ENCODE peak calls at places on chromosomes 7 and 10, in nine cellular contexts. J is BJ, T is cardiac muscle cell, D is astrocyte of the spinal cord, K is heart right ventricle, X is PC-3, P is fibroblast of pulmonary artery, C is PC-9, M is B cell. F is an unnamed sample.

GRCh38 chr7:43629857-43630256 is 46.9 kb downstream of the STK17A start:
- DNase-seq in D (no peak), K (no peak), M (no peak), C (no peak), X (no peak), J (no peak), P (no peak), T (no peak), F (no peak)

GRCh38 chr7:37282927-37283326 is 165.7 kb downstream of the ELMO1 start:
- DNase-seq in M (no peak), T (no peak), D (no peak), C (no peak), P (no peak), X (no peak), K (no peak), J (no peak), F (no peak)

GRCh38 chr7:83559887-83560286 is 89.1 kb downstream of the SEMA3E start:
- DNase-seq in K (no peak), J (no peak), M (no peak), P (no peak), T (no peak), D (no peak), C (no peak), X (no peak), F (no peak)

GRCh38 chr10:58291538-58292174 is 22.7 kb downstream of the CISD1 start:
- DNase-seq in X (peak), D (peak), P (peak), T (peak), K (no peak), C (peak), J (no peak), M (peak), F (peak)

GRCh38 chr7:130141858-130142653 is 63.1 kb downstream of the TMEM209 start:
- DNase-seq in T (no peak), P (no peak), K (no peak), C (no peak), X (no peak), J (no peak), D (no peak), M (no peak), F (no peak)

GRCh38 chr10:27748586-27748985 is 3.0 kb upstream of the MKX start:
- DNase-seq in D (no peak), T (no peak), C (no peak), J (no peak), X (no peak), K (no peak), M (no peak), P (no peak), F (no peak)

GRCh38 chr10:71999360-72000072 is 35.3 kb downstream of the CHST3 start:
- DNase-seq in J (peak), D (peak), P (peak), X (no peak), K (peak), M (peak), T (no peak), C (no peak), F (peak)

GRCh38 chr10:1631282-1631681 is 106.0 kb downstream of the ADARB2 start:
- DNase-seq in X (no peak), M (no peak), D (no peak), J (no peak), P (no peak), T (no peak), K (no peak), C (no peak), F (peak)

GRCh38 chr7:157572622-157573021 is 235.8 kb downstream of the DNAJB6 start:
- DNase-seq in C (no peak), X (no peak), D (no peak), T (no peak), M (no peak), P (no peak), K (no peak), J (no peak), F (no peak)

GRCh38 chr10:91887075-91887899 is 22.0 kb downstream of the FGFBP3 start:
- DNase-seq in C (no peak), P (peak), X (no peak), J (no peak), M (peak), K (no peak), T (peak), D (peak), F (no peak)

GRCh38 chr10:117420768-117421167 is 45.5 kb upstream of the PDZD8 start:
- DNase-seq in C (no peak), K (no peak), J (no peak), X (no peak), M (no peak), T (no peak), D (no peak), P (no peak), F (no peak)

GRCh38 chr10:90222372-90222771 is 521.0 kb downstream of the KIF20B start:
- DNase-seq in P (peak), C (peak), K (no peak), T (no peak), X (peak), M (no peak), D (peak), J (peak), F (peak)

GRCh38 chr7:1251796-1252542 is 19.3 kb downstream of the UNCX start:
- DNase-seq in X (no peak), J (no peak), T (no peak), M (no peak), D (no peak), P (no peak), C (no peak), K (no peak), F (no peak)

GRCh38 chr10:1287493-1288480 is 231.6 kb downstream of the WDR37 start:
- DNase-seq in K (no peak), X (no peak), P (no peak), J (no peak), M (no peak), T (no peak), D (no peak), C (no peak), F (peak)

GRCh38 chr10:23095966-23096813 is 811 bp downstream of the MSRB2 start:
- DNase-seq in X (no peak), M (peak), P (peak), D (peak), J (no peak), T (peak), K (peak), C (peak), F (peak)

GRCh38 chr10:98463022-98463421 is 16.3 kb upstream of the HPS1 start:
- DNase-seq in X (no peak), T (no peak), J (no peak), M (no peak), P (no peak), D (no peak), C (no peak), K (no peak), F (no peak)

GRCh38 chr7:132193898-132194297 is 382.4 kb downstream of the PLXNA4 start:
- DNase-seq in M (no peak), C (no peak), J (no peak), D (no peak), P (no peak), T (no peak), K (no peak), X (no peak), F (no peak)

GRCh38 chr7:31493714-31494181 is 20.1 kb upstream of the ITPRID1 start:
- DNase-seq in C (peak), X (peak), D (no peak), P (peak), K (no peak), M (no peak), J (no peak), T (no peak), F (no peak)

GRCh38 chr7:107860981-107861652 is 29.9 kb upstream of the DLD start:
- DNase-seq in J (peak), D (peak), P (peak), X (no peak), M (no peak), C (no peak), T (no peak), K (no peak), F (peak)

GRCh38 chr10:92594194-92594593 is 1.3 kb downstream of the KIF11 start:
- DNase-seq in T (no peak), M (no peak), C (no peak), P (no peak), X (peak), D (no peak), K (no peak), J (no peak), F (no peak)

GRCh38 chr10:80090120-80090519 is 11.7 kb downstream of the TMEM254 start:
- DNase-seq in T (no peak), M (no peak), D (no peak), K (no peak), X (no peak), C (no peak), J (no peak), P (no peak), F (no peak)

GRCh38 chr7:46812047-46812672 is 769.8 kb downstream of the TNS3 start:
- DNase-seq in D (no peak), T (no peak), C (no peak), X (no peak), M (no peak), P (peak), J (no peak), K (no peak), F (no peak)

GRCh38 chr7:110646814-110647213 is 444.1 kb upstream of the LRRN3 start:
- DNase-seq in T (peak), C (no peak), P (no peak), X (no peak), M (no peak), D (no peak), K (no peak), J (no peak), F (no peak)

GRCh38 chr10:30897045-30897444 is 134.6 kb downstream of the ZNF438 start:
- DNase-seq in X (no peak), C (no peak), D (no peak), T (no peak), M (no peak), K (no peak), P (no peak), J (no peak), F (no peak)

GRCh38 chr10:3852147-3852904 is 67.3 kb upstream of the KLF6 start:
- DNase-seq in D (peak), P (peak), K (peak), M (no peak), C (peak), J (peak), X (peak), T (no peak), F (peak)

GRCh38 chr10:125423569-125423968 is 259.4 kb downstream of the TEX36 start:
- DNase-seq in T (no peak), M (no peak), D (no peak), C (no peak), J (no peak), K (no peak), P (no peak), X (no peak), F (no peak)

GRCh38 chr7:116776610-116777289 is 85.6 kb upstream of the CAPZA2 start:
- DNase-seq in T (no peak), D (peak), M (no peak), P (peak), J (peak), C (peak), K (no peak), X (peak), F (peak)

GRCh38 chr7:7157177-7157886 is 25.0 kb upstream of the C1GALT1 start:
- DNase-seq in T (no peak), X (peak), P (peak), K (no peak), C (peak), M (peak), D (peak), J (peak), F (peak)

GRCh38 chr10:13904053-13904452 is 317.3 kb downstream of the PRPF18 start:
- DNase-seq in X (no peak), J (no peak), C (no peak), D (no peak), P (no peak), T (peak), M (no peak), K (no peak), F (no peak)

GRCh38 chr7:74606101-74606908 is 51.2 kb upstream of the GTF2I start:
- DNase-seq in K (peak), D (no peak), X (peak), T (peak), J (no peak), P (no peak), M (peak), C (peak), F (peak)

GRCh38 chr7:18109762-18110161 is 82.1 kb upstream of the PRPS1L1 start:
- DNase-seq in K (no peak), M (no peak), J (no peak), X (peak), T (no peak), D (peak), C (no peak), P (peak), F (no peak)

GRCh38 chr10:33347227-33347626 is 12.8 kb upstream of the NRP1 start:
- DNase-seq in T (no peak), C (no peak), J (no peak), D (peak), K (no peak), X (peak), M (no peak), P (peak), F (peak)

GRCh38 chr10:58512470-58513188 is at the start of gene BICC1:
- DNase-seq in D (peak), C (no peak), J (no peak), T (peak), K (peak), M (peak), X (peak), P (peak), F (peak)

GRCh38 chr7:93813514-93813913 is 77.0 kb downstream of the TFPI2 start:
- DNase-seq in T (no peak), C (no peak), M (no peak), K (no peak), J (no peak), X (no peak), D (no peak), P (no peak), F (no peak)

GRCh38 chr7:78794101-78794500 is 659.4 kb downstream of the MAGI2 start:
- DNase-seq in K (no peak), P (peak), J (no peak), M (no peak), X (no peak), T (no peak), D (no peak), C (no peak), F (no peak)

GRCh38 chr7:78792624-78793023 is 660.8 kb downstream of the MAGI2 start:
- DNase-seq in M (no peak), T (no peak), K (no peak), X (no peak), J (no peak), P (no peak), C (no peak), D (no peak), F (no peak)

GRCh38 chr7:78786055-78786454 is 667.4 kb downstream of the MAGI2 start:
- DNase-seq in C (no peak), K (no peak), P (no peak), T (no peak), X (no peak), D (no peak), J (no peak), M (no peak), F (no peak)

GRCh38 chr7:78787854-78788253 is 665.6 kb downstream of the MAGI2 start:
- DNase-seq in K (no peak), J (no peak), T (no peak), P (no peak), D (no peak), X (no peak), M (no peak), C (no peak), F (peak)

GRCh38 chr7:78792006-78792405 is 661.5 kb downstream of the MAGI2 start:
- DNase-seq in J (no peak), X (no peak), K (no peak), T (no peak), C (no peak), P (peak), D (no peak), M (no peak), F (no peak)
- TF ChIP-seq CTCF in J (no peak), X (no peak), K (no peak), T (no peak), C (no peak), P (no peak), D (no peak), M (no peak), F (no peak)

DNA sequence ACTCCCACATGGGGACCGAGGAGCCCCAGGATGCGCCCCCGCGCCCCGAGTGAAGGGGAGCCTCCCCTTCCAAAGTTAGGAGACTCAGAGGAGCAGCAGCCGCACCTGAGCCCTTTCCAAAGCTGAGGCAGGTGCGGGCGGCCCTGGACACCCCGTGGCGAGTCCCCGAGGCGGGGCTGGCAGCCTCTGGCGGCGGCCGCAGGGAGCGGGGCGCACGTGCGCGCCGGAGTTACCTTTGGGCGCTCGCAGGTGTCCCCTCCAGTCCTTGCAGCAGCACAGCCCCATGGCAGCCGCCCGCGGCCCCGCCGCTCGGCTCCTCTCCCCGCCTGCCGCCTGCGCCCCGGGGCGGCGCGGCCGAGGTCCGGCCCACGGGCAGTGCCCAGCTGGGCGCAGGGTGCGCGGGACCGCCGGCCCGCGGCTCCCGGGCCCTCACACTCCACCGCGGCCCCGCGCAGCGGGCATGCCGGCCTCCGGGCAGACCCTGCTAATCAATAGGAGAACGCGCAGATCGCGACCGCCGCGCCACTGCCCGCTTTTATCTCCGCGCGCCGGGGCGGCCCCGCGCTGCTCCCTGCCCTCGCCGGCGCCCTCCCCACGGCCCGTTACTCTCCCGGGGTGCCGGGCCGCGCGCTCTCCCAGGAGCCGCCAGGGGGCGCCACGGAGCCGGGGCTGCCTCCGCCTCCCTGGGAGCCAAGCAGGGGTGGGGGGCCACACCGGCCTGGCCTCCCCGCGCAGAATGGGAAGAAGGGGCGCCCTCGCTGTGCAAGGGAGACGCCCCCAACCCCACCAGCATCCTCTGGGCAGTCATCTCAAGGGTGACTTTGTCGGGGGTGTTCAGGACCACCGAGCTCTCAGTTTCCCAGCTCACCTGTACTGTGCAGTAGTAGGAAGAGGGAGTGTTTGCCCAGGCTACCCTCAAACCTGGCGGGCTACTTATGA is 80.8 kb downstream of the ARHGAP22 start:
- DNase-seq in K (no peak), T (peak), X (peak), P (peak), D (peak), C (peak), M (peak), J (no peak), F (no peak)
- TF ChIP-seq CTCF in K (peak), T (peak), X (peak), P (peak), D (peak), C (peak), M (no peak), J (peak), F (peak)

DNA sequence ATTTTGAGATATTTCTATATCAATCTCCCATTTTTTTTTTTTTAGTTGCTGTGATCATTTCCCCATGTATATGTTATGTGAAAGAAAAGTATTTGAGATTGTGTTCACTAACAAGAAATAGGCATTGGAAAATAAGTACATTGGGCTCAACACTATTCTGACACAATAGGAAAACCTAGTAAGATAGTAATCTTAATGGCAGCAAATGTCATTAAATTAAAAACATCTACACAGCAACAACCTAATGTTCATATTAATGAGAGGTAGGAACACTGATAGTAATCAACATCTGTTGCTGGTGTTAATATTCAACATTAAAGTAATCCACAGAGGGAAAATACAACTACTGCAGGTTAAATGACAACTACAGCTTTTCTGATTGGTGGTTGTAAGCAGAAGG is 1.5 kb upstream of the GTPBP10 start:
- DNase-seq in D (no peak), P (no peak), X (no peak), J (no peak), C (no peak), T (no peak), M (no peak), K (no peak), F (no peak)
- TF ChIP-seq CTCF in D (no peak), P (no peak), X (no peak), J (no peak), C (no peak), T (no peak), M (no peak), K (no peak), F (no peak)

GRCh38 chr10:131475043-131475442 is 163.5 kb upstream of the TCERG1L start:
- DNase-seq in J (no peak), D (no peak), P (no peak), C (no peak), M (no peak), X (no peak), K (no peak), T (no peak), F (no peak)

GRCh38 chr10:131475803-131476202 is 164.3 kb upstream of the TCERG1L start:
- DNase-seq in M (no peak), J (no peak), K (no peak), X (no peak), T (no peak), P (no peak), C (no peak), D (no peak), F (no peak)

GRCh38 chr10:131478398-131478989 is 167.0 kb upstream of the TCERG1L start:
- DNase-seq in X (no peak), C (no peak), T (no peak), J (no peak), K (no peak), D (no peak), P (no peak), M (no peak), F (no peak)

GRCh38 chr10:131474426-131474825 is 162.9 kb upstream of the TCERG1L start:
- DNase-seq in J (no peak), C (no peak), T (no peak), X (no peak), D (no peak), K (no peak), P (no peak), M (no peak), F (no peak)

GRCh38 chr10:131477457-131478205 is 166.1 kb upstream of the TCERG1L start:
- DNase-seq in K (no peak), M (no peak), P (no peak), J (no peak), T (no peak), C (no peak), X (no peak), D (no peak), F (no peak)
- TF ChIP-seq CTCF in K (no peak), M (no peak), P (no peak), J (no peak), T (no peak), C (no peak), X (no peak), D (no peak), F (no peak)

F was measured in MCF 10A.